ENCODE peak calls at places on chromosome 12, in six cellular contexts. One of them, this sample, is unnamed.

GRCh38 chr12:47730341-47730744 is 5.1 kb upstream of the ENDOU start:
- DNase-seq in transverse colon: no peak
- DNase-seq in neural progenitor cell: no peak
- DNase-seq in Panc1: no peak
- DNase-seq in OCI-LY7: no peak
- DNase-seq in endodermal cell: no peak
- DNase-seq in this sample: no peak

GRCh38 chr12:66188584-66189475 is at the start of gene IRAK3:
- DNase-seq in Panc1: no peak
- DNase-seq in transverse colon: peak; percentile 83
- DNase-seq in OCI-LY7: no peak
- DNase-seq in endodermal cell: peak; percentile 86
- DNase-seq in neural progenitor cell: peak; percentile 74
- DNase-seq in this sample: no peak

GRCh38 chr12:57898308-57898970 is 42.9 kb upstream of the ATP23 start:
- DNase-seq in OCI-LY7: peak; percentile 70
- DNase-seq in transverse colon: peak; percentile 48
- DNase-seq in neural progenitor cell: no peak
- DNase-seq in Panc1: no peak
- DNase-seq in endodermal cell: peak; percentile 37
- DNase-seq in this sample: peak; percentile 73

GRCh38 chr12:63795032-63795687 is 15.5 kb downstream of the RXYLT1 start:
- DNase-seq in neural progenitor cell: no peak
- DNase-seq in OCI-LY7: no peak
- DNase-seq in endodermal cell: peak; percentile 70
- DNase-seq in Panc1: no peak
- DNase-seq in transverse colon: no peak
- DNase-seq in this sample: no peak

GRCh38 chr12:3147260-3147659 is 70.1 kb downstream of the TSPAN9 start:
- DNase-seq in endodermal cell: no peak
- DNase-seq in neural progenitor cell: no peak
- DNase-seq in transverse colon: no peak
- DNase-seq in OCI-LY7: no peak
- DNase-seq in Panc1: no peak
- DNase-seq in this sample: no peak

GRCh38 chr12:14193623-14194022 is 171.9 kb upstream of the ATF7IP start:
- DNase-seq in endodermal cell: no peak
- DNase-seq in neural progenitor cell: peak; percentile 21
- DNase-seq in transverse colon: no peak
- DNase-seq in Panc1: no peak
- DNase-seq in OCI-LY7: peak; percentile 76
- DNase-seq in this sample: no peak

GRCh38 chr12:124385219-124385969 is 90.5 kb downstream of the RFLNA start:
- DNase-seq in endodermal cell: no peak
- DNase-seq in Panc1: no peak
- DNase-seq in OCI-LY7: no peak
- DNase-seq in transverse colon: no peak
- DNase-seq in neural progenitor cell: no peak
- DNase-seq in this sample: peak; percentile 94

GRCh38 chr12:113955109-113955970 is 10.8 kb downstream of the RBM19 start:
- DNase-seq in OCI-LY7: peak; percentile 7
- DNase-seq in neural progenitor cell: peak; percentile 62
- DNase-seq in transverse colon: peak; percentile 22
- DNase-seq in endodermal cell: peak; percentile 94
- DNase-seq in Panc1: no peak
- DNase-seq in this sample: peak; percentile 71

GRCh38 chr12:68236421-68237059 is 10.9 kb upstream of the IL26 start:
- DNase-seq in endodermal cell: no peak
- DNase-seq in Panc1: no peak
- DNase-seq in OCI-LY7: peak; percentile 50
- DNase-seq in neural progenitor cell: no peak
- DNase-seq in transverse colon: no peak
- DNase-seq in this sample: no peak

GRCh38 chr12:72270246-72270645 is 1.9 kb upstream of the TRHDE start:
- DNase-seq in endodermal cell: no peak
- DNase-seq in neural progenitor cell: no peak
- DNase-seq in OCI-LY7: no peak
- DNase-seq in transverse colon: no peak
- DNase-seq in Panc1: no peak
- DNase-seq in this sample: no peak

GRCh38 chr12:12819752-12820311 is 6.7 kb downstream of the DDX47 start:
- DNase-seq in OCI-LY7: no peak
- DNase-seq in Panc1: no peak
- DNase-seq in neural progenitor cell: no peak
- DNase-seq in endodermal cell: no peak
- DNase-seq in transverse colon: no peak
- DNase-seq in this sample: peak; percentile 89

GRCh38 chr12:92624236-92624635 is 78.6 kb upstream of the PLEKHG7 start:
- DNase-seq in endodermal cell: no peak
- DNase-seq in transverse colon: no peak
- DNase-seq in OCI-LY7: no peak
- DNase-seq in neural progenitor cell: no peak
- DNase-seq in Panc1: no peak
- DNase-seq in this sample: peak; percentile 53

GRCh38 chr12:104462931-104463339 is 6.2 kb downstream of the CHST11 start:
- DNase-seq in transverse colon: peak; percentile 24
- DNase-seq in Panc1: no peak
- DNase-seq in OCI-LY7: peak; percentile 65
- DNase-seq in neural progenitor cell: no peak
- DNase-seq in endodermal cell: no peak
- DNase-seq in this sample: no peak

GRCh38 chr12:96497800-96498199 is 8.4 kb downstream of the CFAP54 start:
- DNase-seq in transverse colon: no peak
- DNase-seq in endodermal cell: no peak
- DNase-seq in neural progenitor cell: no peak
- DNase-seq in Panc1: no peak
- DNase-seq in OCI-LY7: no peak
- DNase-seq in this sample: no peak

GRCh38 chr12:82596484-82596883 is 90.2 kb upstream of the TMTC2 start:
- DNase-seq in Panc1: no peak
- DNase-seq in endodermal cell: no peak
- DNase-seq in neural progenitor cell: no peak
- DNase-seq in transverse colon: no peak
- DNase-seq in OCI-LY7: no peak
- DNase-seq in this sample: no peak

GRCh38 chr12:114967187-114967586 is 283.2 kb upstream of the TBX3 start:
- DNase-seq in transverse colon: no peak
- DNase-seq in neural progenitor cell: no peak
- DNase-seq in Panc1: no peak
- DNase-seq in endodermal cell: peak; percentile 54
- DNase-seq in OCI-LY7: no peak
- DNase-seq in this sample: no peak

GRCh38 chr12:50397122-50397650 is 777 bp upstream of the FAM186A start:
- DNase-seq in Panc1: no peak
- DNase-seq in endodermal cell: peak; percentile 10
- DNase-seq in OCI-LY7: no peak
- DNase-seq in transverse colon: no peak
- DNase-seq in neural progenitor cell: no peak
- DNase-seq in this sample: no peak

GRCh38 chr12:26276709-26277108 is 81.3 kb downstream of the SSPN start:
- DNase-seq in Panc1: no peak
- DNase-seq in transverse colon: no peak
- DNase-seq in neural progenitor cell: no peak
- DNase-seq in OCI-LY7: no peak
- DNase-seq in endodermal cell: no peak
- DNase-seq in this sample: no peak

GRCh38 chr12:131598717-131599116 is 112.2 kb upstream of the SFSWAP start:
- DNase-seq in OCI-LY7: no peak
- DNase-seq in endodermal cell: peak; percentile 68
- DNase-seq in transverse colon: no peak
- DNase-seq in Panc1: no peak
- DNase-seq in neural progenitor cell: no peak
- DNase-seq in this sample: no peak

GRCh38 chr12:52058631-52059324 is 7.5 kb downstream of the NR4A1 start:
- DNase-seq in Panc1: no peak
- DNase-seq in OCI-LY7: no peak
- DNase-seq in neural progenitor cell: no peak
- DNase-seq in transverse colon: peak; percentile 51
- DNase-seq in endodermal cell: no peak
- DNase-seq in this sample: no peak

GRCh38 chr12:120181991-120182631 is 12.4 kb downstream of the GCN1 start:
- DNase-seq in Panc1: no peak
- DNase-seq in transverse colon: no peak
- DNase-seq in endodermal cell: peak; percentile 60
- DNase-seq in neural progenitor cell: no peak
- DNase-seq in OCI-LY7: no peak
- DNase-seq in this sample: no peak

GRCh38 chr12:96445743-96446655 is 43.4 kb upstream of the CFAP54 start:
- DNase-seq in endodermal cell: no peak
- DNase-seq in neural progenitor cell: no peak
- DNase-seq in Panc1: no peak
- DNase-seq in OCI-LY7: peak; percentile 75
- DNase-seq in transverse colon: peak; percentile 12
- DNase-seq in this sample: peak; percentile 51

GRCh38 chr12:68189766-68190700 is 30.5 kb upstream of the IFNG start:
- DNase-seq in neural progenitor cell: no peak
- DNase-seq in transverse colon: no peak
- DNase-seq in endodermal cell: no peak
- DNase-seq in OCI-LY7: no peak
- DNase-seq in Panc1: no peak
- DNase-seq in this sample: no peak

GRCh38 chr12:94020335-94020734 is 128.0 kb upstream of the PLXNC1 start:
- DNase-seq in transverse colon: no peak
- DNase-seq in OCI-LY7: no peak
- DNase-seq in neural progenitor cell: no peak
- DNase-seq in endodermal cell: no peak
- DNase-seq in Panc1: no peak
- DNase-seq in this sample: no peak

GRCh38 chr12:6216581-6216980 is 16.4 kb downstream of the CD9 start:
- DNase-seq in OCI-LY7: no peak
- DNase-seq in endodermal cell: no peak
- DNase-seq in transverse colon: no peak
- DNase-seq in Panc1: no peak
- DNase-seq in neural progenitor cell: no peak
- DNase-seq in this sample: no peak
- H3K4me1 ChIP-seq in OCI-LY7: peaks cover 10% of the 10 kb centered on the region
- H3K4me1 ChIP-seq in endodermal cell: peaks cover 8% of the 10 kb centered on the region
- H3K4me1 ChIP-seq in transverse colon: peaks cover 98% of the 10 kb centered on the region
- H3K4me1 ChIP-seq in Panc1: peaks cover 35% of the 10 kb centered on the region
- H3K4me1 ChIP-seq in neural progenitor cell: peaks cover 7% of the 10 kb centered on the region
- H3K4me1 ChIP-seq in this sample: peaks cover 79% of the 10 kb centered on the region

GRCh38 chr12:1592444-1593231 is 1.7 kb downstream of the FBXL14 start:
- DNase-seq in OCI-LY7: peak; percentile 77
- DNase-seq in Panc1: no peak
- DNase-seq in transverse colon: peak; percentile 65
- DNase-seq in endodermal cell: peak; percentile 81
- DNase-seq in neural progenitor cell: peak; percentile 80
- DNase-seq in this sample: no peak

GRCh38 chr12:1594045-1594294 is 411 bp downstream of the FBXL14 start:
- DNase-seq in Panc1: no peak
- DNase-seq in neural progenitor cell: peak; percentile 76
- DNase-seq in OCI-LY7: peak; percentile 82
- DNase-seq in transverse colon: peak; percentile 76
- DNase-seq in endodermal cell: peak; percentile 86
- DNase-seq in this sample: no peak

GRCh38 chr12:1595026-1595561 is 713 bp upstream of the FBXL14 start:
- DNase-seq in endodermal cell: no peak
- DNase-seq in Panc1: no peak
- DNase-seq in transverse colon: peak; percentile 37
- DNase-seq in neural progenitor cell: peak; percentile 39
- DNase-seq in OCI-LY7: peak; percentile 40
- DNase-seq in this sample: no peak

GRCh38 chr12:1594295-1595025 is at the start of gene FBXL14:
- DNase-seq in OCI-LY7: peak; percentile 97
- DNase-seq in endodermal cell: peak; percentile 98
- DNase-seq in Panc1: no peak
- DNase-seq in neural progenitor cell: peak; percentile 98
- DNase-seq in transverse colon: peak; percentile 92
- DNase-seq in this sample: peak; percentile 90

DNA sequence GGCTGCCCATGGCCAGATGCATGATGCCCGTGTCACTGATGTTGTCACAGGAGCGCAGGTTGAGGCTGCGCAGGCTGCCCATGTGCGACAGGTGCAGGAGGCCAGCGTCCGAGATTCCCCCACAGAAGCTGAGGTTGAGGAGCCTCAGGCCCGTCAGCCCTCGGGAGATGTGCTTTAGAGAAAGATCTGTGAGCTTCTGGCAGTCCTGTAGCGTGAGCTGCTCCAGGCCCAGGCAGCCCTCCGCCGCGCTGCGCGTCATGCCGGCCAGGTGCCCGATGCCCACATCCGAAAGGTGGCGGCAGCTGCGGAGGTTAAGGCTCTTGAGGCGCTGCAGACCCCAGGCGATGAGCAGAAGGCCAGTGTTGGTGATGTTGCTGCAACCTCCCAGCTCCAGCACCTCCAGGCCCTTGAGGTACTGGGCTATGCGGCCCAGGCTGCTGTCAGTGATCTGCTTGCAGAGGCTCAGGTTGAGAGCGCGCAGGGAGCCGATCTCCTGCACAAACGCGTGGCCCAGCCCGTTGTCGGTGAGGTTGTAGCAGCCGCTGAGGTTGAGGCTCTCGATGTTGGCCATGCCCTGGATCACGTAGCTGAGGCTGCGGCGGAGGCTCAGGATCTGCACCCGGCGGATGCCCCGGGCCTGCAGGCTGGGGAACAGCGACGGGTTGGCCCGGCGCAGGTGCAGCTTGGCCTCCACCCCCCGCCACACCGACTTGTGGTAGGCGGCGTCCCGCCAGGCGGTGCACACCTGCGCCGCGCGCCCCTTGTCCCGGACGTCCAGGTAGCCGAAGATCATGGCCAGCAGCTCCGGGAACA is 943 bp downstream of the FBXL14 start:
- DNase-seq in endodermal cell: peak; percentile 87
- DNase-seq in Panc1: no peak
- DNase-seq in neural progenitor cell: peak; percentile 61
- DNase-seq in OCI-LY7: peak; percentile 83
- DNase-seq in transverse colon: peak; percentile 74
- DNase-seq in this sample: no peak
- H3K4me1 ChIP-seq in endodermal cell: peaks cover 13% of the 10 kb centered on the region
- H3K4me1 ChIP-seq in Panc1: peaks cover 47% of the 10 kb centered on the region
- H3K4me1 ChIP-seq in neural progenitor cell: peaks cover 34% of the 10 kb centered on the region
- H3K4me1 ChIP-seq in OCI-LY7: peaks cover 43% of the 10 kb centered on the region
- H3K4me1 ChIP-seq in transverse colon: peaks cover 76% of the 10 kb centered on the region
- H3K4me1 ChIP-seq in this sample: peaks cover 58% of the 10 kb centered on the region

DNA sequence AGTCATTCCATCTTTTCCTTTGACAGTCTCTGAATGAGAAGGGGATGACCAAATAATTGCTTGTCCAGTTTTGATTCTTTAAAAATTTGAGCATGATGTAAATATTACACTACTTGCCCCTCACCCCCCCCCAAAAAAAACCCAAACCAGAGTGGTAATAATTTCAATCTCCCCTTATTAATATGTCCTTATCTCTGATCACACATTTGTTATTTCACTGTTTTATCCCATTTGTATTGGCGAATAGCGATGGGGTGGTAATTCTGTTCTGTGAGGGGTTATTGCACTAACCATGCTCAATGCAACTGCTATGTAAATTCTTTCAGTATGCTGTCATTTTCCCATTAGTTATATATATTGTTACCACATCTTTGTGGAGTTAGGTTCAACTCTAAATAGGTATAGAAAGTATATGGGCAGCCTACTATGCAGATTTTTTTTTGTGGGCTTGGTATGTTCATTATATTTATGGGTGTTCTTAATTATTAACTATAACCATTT is 1.1 kb downstream of the RIMKLB start:
- DNase-seq in transverse colon: no peak
- DNase-seq in OCI-LY7: no peak
- DNase-seq in neural progenitor cell: no peak
- DNase-seq in endodermal cell: no peak
- DNase-seq in Panc1: no peak
- DNase-seq in this sample: no peak
- H3K4me1 ChIP-seq in transverse colon: peaks cover 34% of the 10 kb centered on the region
- H3K4me1 ChIP-seq in OCI-LY7: peaks cover 67% of the 10 kb centered on the region
- H3K4me1 ChIP-seq in neural progenitor cell: peaks cover 13% of the 10 kb centered on the region
- H3K4me1 ChIP-seq in endodermal cell: peaks cover 2% of the 10 kb centered on the region
- H3K4me1 ChIP-seq in Panc1: peaks cover 5% of the 10 kb centered on the region
- H3K4me1 ChIP-seq in this sample: peaks cover 4% of the 10 kb centered on the region

GRCh38 chr12:6330192-6330591 is 11.7 kb downstream of the TNFRSF1A start:
- DNase-seq in Panc1: no peak
- DNase-seq in neural progenitor cell: no peak
- DNase-seq in transverse colon: no peak
- DNase-seq in endodermal cell: no peak
- DNase-seq in OCI-LY7: peak; percentile 55
- DNase-seq in this sample: no peak
- H3K4me1 ChIP-seq in Panc1: peaks cover 47% of the 10 kb centered on the region
- H3K4me1 ChIP-seq in neural progenitor cell: peaks cover 10% of the 10 kb centered on the region
- H3K4me1 ChIP-seq in transverse colon: peaks cover 73% of the 10 kb centered on the region
- H3K4me1 ChIP-seq in endodermal cell: no peaks in the 10 kb centered on the region
- H3K4me1 ChIP-seq in OCI-LY7: peaks cover 30% of the 10 kb centered on the region
- H3K4me1 ChIP-seq in this sample: peaks cover 33% of the 10 kb centered on the region

This sample was measured in SJSA1.